ENCODE peak calls at places on chromosomes 13 and 19, in four cellular contexts. Q is endothelial cell of umbilical vein, S is IMR-90, G is fibroblast of lung. Y is an unnamed sample.

GRCh38 chr19:52398091-52398461 is 427 bp downstream of the ZNF528 start:
- DNase-seq in Q (no peak), S (peak), G (no peak), Y (no peak)

GRCh38 chr13:41004875-41005693 is 14.0 kb downstream of the ELF1 start:
- DNase-seq in Q (peak), S (no peak), G (no peak), Y (no peak)

GRCh38 chr13:110089100-110089499 is 217.9 kb downstream of the COL4A1 start:
- DNase-seq in Q (no peak), S (no peak), G (no peak), Y (no peak)

GRCh38 chr19:14544047-14544446 is 14.7 kb downstream of the TECR start:
- DNase-seq in Q (no peak), S (no peak), G (no peak), Y (no peak)

GRCh38 chr13:59997976-59998375 is 165.8 kb downstream of the DIAPH3 start:
- DNase-seq in Q (no peak), S (peak), G (no peak), Y (no peak)

GRCh38 chr13:73870970-73871935 is 263.0 kb downstream of the KLF12 start:
- DNase-seq in Q (peak), S (peak), G (peak), Y (peak)

GRCh38 chr19:20315543-20315942 is 148.5 kb downstream of the ZNF486 start:
- DNase-seq in Q (no peak), S (no peak), G (no peak), Y (no peak)

GRCh38 chr13:36528105-36528504 is 95.8 kb downstream of the CCNA1 start:
- DNase-seq in Q (no peak), S (no peak), G (no peak), Y (no peak)

GRCh38 chr19:50548191-50549058 is 19.8 kb downstream of the LRRC4B start:
- DNase-seq in Q (no peak), S (no peak), G (no peak), Y (no peak)

GRCh38 chr19:45419396-45419795 is 4.3 kb downstream of the ERCC1 start:
- DNase-seq in Q (no peak), S (no peak), G (no peak), Y (no peak)

GRCh38 chr19:45780448-45781281 is 1.6 kb downstream of the DMPK start:
- DNase-seq in Q (no peak), S (no peak), G (no peak), Y (no peak)

GRCh38 chr19:4374451-4375163 is 25.7 kb downstream of the SH3GL1 start:
- DNase-seq in Q (peak), S (peak), G (peak), Y (peak)

GRCh38 chr13:41919031-41919740 is 41.7 kb downstream of the VWA8 start:
- DNase-seq in Q (no peak), S (no peak), G (no peak), Y (no peak)

GRCh38 chr13:51134763-51135365 is 23.8 kb upstream of the C13orf42 start:
- DNase-seq in Q (no peak), S (no peak), G (no peak), Y (no peak)

GRCh38 chr13:110150384-110151091 is 156.4 kb downstream of the COL4A1 start:
- DNase-seq in Q (no peak), S (peak), G (peak), Y (peak)

DNA sequence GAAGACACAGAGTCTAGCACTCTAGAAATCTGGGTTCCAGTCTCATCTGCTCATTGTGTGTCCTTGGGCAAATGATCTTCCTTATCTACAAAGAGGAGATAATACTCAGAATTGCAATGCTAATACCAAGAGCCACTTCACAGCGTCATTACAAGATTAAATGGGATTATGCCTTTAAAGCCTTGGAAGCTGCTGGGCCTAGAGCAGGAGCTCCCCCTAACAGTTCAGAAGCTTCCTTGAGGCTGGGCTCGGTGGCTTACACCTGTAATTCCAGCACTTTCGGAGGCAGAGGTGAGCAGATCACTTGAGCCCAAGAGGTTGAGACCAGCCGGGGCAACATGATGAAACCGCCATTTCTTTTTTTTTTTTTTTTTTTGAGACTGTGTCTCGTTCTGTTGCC is 27.6 kb downstream of the AP2S1 start:
- DNase-seq in Q (no peak), S (no peak), G (no peak), Y (no peak)
- H3K9ac ChIP-seq in Q (no peak), S (no peak), G (no peak), Y (no peak)

DNA sequence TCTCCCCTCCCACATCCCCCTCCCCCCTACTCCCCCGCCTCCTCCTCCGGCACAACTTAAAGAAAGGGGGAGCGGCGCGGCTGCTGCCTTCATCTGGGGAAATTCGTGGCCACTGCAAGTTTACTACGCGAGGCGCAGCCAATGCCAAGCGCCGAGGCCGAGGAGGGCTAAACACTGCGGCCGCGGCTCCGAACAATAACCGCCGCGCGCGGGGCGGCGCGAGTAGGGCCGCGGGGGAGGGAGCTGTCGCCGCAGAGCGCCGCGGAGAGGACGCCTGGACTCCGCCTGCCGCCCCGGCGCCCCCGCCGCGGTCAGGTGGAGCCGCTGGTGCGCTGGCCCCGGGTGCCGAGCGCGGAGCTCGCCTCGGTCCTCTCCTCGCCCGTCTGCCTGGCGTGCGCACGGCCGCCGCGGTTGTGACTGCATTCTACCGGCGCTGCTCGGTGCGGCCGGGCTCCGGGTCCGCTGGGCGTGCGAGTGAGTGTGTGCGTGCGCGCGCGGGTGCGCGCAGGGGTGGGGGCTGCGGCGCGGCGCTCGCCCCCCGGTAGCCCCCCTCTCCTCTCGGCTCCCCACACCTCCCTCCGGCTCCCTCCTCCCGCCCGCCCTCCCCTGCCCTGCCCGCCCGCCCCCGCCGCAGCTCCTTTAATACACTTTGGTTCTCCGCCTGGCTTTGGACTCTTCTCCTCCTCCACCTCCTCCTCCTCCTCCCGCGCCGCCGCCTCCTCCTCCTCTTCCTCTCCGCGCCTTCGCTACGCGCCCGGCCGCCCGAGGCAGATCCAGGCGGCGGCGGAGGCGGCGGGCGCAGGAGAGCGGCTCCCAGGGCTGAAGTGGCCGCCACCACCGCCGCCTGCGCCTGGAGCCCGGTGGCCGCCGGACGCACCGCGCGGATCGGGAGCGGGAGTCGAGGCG is at the start of gene ZIC2:
- DNase-seq in Q (no peak), S (no peak), G (no peak), Y (peak)
- H3K9ac ChIP-seq in Q (no peak), S (no peak), G (no peak), Y (peak)

GRCh38 chr19:40928859-40929258 is 46.8 kb upstream of the CYP2A7 start:
- DNase-seq in Q (no peak), S (no peak), G (no peak), Y (no peak)

GRCh38 chr19:40927567-40927966 is 45.5 kb upstream of the CYP2A7 start:
- DNase-seq in Q (no peak), S (no peak), G (no peak), Y (no peak)

GRCh38 chr19:40920300-40921004 is 38.4 kb upstream of the CYP2A7 start:
- DNase-seq in Q (no peak), S (no peak), G (no peak), Y (no peak)

GRCh38 chr19:40921005-40921897 is 39.2 kb upstream of the CYP2A7 start:
- DNase-seq in Q (peak), S (no peak), G (peak), Y (no peak)

GRCh38 chr19:40923934-40924391 is 41.9 kb upstream of the CYP2A7 start:
- DNase-seq in Q (no peak), S (no peak), G (no peak), Y (no peak)
- H3K9ac ChIP-seq in Q (no peak), S (no peak), G (no peak), Y (no peak)

DNA sequence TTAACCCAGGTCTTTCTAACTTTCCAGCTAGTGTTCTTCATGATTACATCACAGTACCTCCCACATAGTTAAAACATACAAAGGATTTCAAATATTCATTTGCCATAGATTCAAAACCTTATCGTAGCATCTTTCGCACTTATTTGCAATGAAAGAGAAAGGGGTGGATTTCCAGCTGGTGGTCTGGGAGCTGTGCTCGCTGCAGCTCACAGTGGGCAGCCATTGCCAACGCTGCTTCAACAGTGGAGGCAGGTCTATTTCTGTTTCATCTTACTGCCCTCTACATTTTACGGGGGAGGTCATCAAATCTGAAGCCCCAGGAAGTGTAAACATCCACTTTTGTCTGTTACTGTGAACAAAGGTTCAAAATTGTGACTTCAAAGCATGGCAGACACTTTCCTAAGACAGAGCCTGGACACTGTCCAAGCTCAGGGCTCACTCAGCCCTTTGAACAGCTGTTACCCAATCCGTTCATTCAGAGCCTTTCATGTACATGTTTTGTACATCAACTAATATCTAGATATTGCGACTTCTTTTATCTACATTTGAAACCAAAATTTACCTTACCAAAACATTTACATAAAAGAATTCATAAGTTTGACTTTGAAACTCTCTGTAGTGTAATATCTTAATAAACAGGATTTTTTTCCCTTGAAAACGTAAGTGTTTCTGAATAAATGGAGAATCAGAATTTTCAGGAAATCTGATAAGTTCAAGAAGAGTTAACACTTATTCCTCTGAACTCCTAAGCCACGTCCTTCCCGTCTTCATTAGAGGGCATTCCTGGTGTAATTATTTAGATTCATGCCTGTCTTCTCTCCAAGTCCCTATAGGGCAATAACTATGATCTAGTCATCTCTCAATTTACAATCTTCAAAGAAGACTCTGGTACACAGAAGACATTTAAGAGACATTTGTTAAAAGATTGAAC is 25.1 kb downstream of the STARD13 start:
- DNase-seq in Q (no peak), S (peak), G (peak), Y (no peak)
- H3K9ac ChIP-seq in Q (no peak), S (no peak), G (no peak), Y (no peak)

DNA sequence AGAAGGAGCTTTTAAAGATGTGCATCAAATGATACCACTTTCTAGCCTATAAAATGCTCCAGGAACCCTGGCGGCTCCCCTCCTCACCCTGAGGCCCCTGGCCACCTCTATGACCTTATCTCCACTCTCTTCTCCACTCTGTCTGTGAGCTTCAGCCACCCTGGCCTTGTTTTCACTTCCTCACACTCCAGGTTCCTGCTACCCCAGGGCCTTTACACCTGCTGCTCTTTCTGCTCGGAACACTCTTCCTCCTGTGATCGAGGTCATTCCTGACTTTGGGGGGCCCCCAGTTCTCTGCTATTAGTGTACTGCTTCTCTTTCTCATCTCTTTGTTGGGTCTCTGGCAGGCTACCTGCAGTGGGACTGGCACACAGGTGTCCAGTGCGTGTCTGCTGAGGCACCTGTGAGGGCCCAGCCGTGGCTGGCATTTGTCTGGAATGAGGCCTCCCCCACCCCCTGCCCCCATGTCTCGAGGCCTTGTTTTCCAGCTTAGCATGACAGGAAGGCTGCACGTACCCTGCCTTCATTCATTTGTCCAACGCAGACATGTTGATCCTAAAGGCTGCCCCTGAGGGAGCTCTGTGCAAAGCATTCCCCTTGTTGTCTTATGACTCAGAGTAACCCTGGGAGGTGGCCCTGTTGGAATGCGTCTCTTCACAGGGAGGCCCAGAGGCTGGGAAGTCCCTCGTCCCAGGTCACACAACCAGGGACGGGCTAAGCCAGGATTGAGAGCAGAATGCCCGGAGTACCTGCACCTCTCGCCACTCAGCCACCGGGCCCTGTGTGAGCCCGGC is 2.3 kb downstream of the DDA1 start:
- DNase-seq in Q (no peak), S (peak), G (no peak), Y (peak)
- H3K9ac ChIP-seq in Q (no peak), S (peak), G (no peak), Y (peak)

GRCh38 chr19:884420-885211 is 8.4 kb downstream of the MED16 start:
- DNase-seq in Q (no peak), S (no peak), G (no peak), Y (no peak)
- H3K9ac ChIP-seq in Q (no peak), S (no peak), G (no peak), Y (no peak)

GRCh38 chr13:44131069-44131614 is 242.5 kb upstream of the SERP2 start:
- DNase-seq in Q (no peak), S (no peak), G (no peak), Y (no peak)
- H3K9ac ChIP-seq in Q (no peak), S (no peak), G (no peak), Y (no peak)

DNA sequence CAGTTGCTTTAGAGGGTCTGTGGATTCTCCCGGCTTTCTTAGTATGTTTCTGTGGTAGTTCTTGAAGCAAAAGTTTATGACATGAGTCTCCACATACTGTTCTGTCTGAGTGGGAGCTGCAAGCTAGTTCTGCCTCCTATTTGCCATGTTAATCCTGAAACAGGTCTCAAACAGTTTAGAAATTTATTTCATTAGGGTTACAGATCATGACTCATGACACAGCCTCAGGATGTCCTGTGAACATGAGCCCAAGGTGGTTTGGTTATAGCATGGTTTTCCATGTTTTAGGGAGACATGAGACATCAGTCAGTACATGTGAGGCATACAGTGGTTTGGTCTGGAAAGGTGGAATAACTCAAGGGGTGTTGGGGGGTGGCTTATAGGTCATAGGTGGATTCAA is 77.5 kb downstream of the FNDC3A start:
- DNase-seq in Q (no peak), S (no peak), G (no peak), Y (no peak)
- H3K9ac ChIP-seq in Q (no peak), S (no peak), G (no peak), Y (no peak)

GRCh38 chr19:55927991-55928390 is 4.1 kb downstream of the NLRP13 start:
- DNase-seq in Q (no peak), S (no peak), G (no peak), Y (no peak)
- H3K9ac ChIP-seq in Q (no peak), S (no peak), G (no peak), Y (no peak)

GRCh38 chr19:6374711-6375410 is 872 bp downstream of the PSPN start:
- DNase-seq in Q (no peak), S (no peak), G (no peak), Y (no peak)
- H3K9ac ChIP-seq in Q (no peak), S (no peak), G (no peak), Y (no peak)